ENCODE peak calls at places on chromosomes 12 and 14, in four cellular contexts. V is K562, H is HepG2, I is GM12878. M is an unnamed sample.

GRCh38 chr14:105867961-105868599 is 341.7 kb downstream of the TMEM121 start:
- DNase-seq in V (no peak), I (no peak), H (no peak), M (no peak)

GRCh38 chr12:96047621-96048211 is 12.3 kb upstream of the LTA4H start:
- DNase-seq in V (peak), H (peak), I (peak), M (no peak)

GRCh38 chr14:92844220-92844619 is 50.1 kb downstream of the GOLGA5 start:
- DNase-seq in H (no peak), V (no peak), I (peak), M (no peak)

GRCh38 chr12:82625523-82625922 is 61.2 kb upstream of the TMTC2 start:
- DNase-seq in I (no peak), H (no peak), V (no peak), M (no peak)

GRCh38 chr12:4240161-4240783 is 33.3 kb upstream of the CCND2 start:
- DNase-seq in I (no peak), H (no peak), V (no peak), M (no peak)

GRCh38 chr12:15629108-15629507 is 160.1 kb downstream of the EPS8 start:
- DNase-seq in V (no peak), I (peak), H (peak), M (no peak)

GRCh38 chr14:75648066-75648838 is 12.4 kb downstream of the ERG28 start:
- DNase-seq in V (no peak), H (peak), I (no peak), M (no peak)

GRCh38 chr12:15996948-15997347 is 85.8 kb downstream of the DERA start:
- DNase-seq in H (no peak), I (no peak), V (no peak), M (no peak)

GRCh38 chr12:5688226-5688625 is 256.3 kb downstream of the NTF3 start:
- DNase-seq in I (no peak), V (no peak), H (no peak), M (no peak)

GRCh38 chr14:33938131-33938949 is 12.5 kb downstream of the EGLN3 start:
- DNase-seq in V (peak), I (peak), H (peak), M (peak)

GRCh38 chr14:86296173-86296572 is 766.2 kb downstream of the FLRT2 start:
- DNase-seq in I (no peak), H (no peak), V (no peak), M (no peak)

DNA sequence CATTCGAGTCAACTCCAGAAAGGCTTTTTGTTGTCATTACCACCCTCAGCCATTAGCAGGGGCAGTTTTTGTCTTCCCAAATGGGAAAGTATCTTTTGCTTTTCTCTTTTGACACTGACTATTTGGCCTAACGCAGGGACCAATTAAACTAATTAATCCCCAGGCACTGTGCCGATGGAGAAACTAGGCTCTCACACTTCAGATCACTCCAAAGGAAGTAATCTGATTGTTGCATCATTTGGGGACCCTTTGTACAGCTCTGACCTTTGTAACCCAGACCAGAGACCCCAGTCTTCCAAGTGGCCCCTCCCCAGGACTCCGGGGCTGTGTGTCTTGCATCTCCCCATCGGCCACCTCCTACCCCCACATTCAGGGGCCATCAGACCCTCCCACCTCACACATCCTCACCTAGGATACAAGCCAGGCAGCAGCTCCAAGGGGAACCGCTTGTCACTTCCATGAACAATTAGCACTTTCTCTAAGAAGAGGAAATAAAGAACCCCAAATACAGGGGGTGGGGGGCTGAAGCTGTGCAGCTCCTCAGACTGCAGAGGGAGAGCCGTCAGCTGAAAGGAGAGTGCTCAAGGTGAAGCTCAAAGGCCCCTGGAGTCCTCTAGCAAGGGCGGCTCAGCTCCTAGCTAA is 64.4 kb upstream of the DIO3 start:
- DNase-seq in H (no peak), V (no peak), I (no peak), M (no peak)
- TF ChIP-seq TARDBP in H (no peak), V (no peak), I (no peak), M (no peak)

DNA sequence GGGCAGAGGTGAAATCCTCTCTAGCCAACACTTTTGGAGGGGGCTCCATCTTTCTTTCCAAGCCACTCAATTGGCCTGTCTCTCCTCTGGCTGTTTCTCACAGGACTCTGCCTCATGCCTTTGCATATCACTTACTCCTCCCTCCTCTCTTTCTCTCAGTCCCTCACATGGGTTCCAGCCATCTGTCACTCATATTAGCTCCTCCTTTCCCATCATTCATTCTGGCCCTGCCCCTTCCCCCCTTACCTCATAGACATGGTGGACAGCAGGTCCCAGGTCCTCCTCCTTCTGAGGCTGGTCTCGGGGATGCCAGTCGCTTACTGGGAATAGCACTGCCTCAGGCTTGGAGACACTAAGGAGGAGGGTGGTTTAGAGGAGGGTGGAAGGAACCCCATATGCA is 16.6 kb upstream of the ZNF385A start:
- DNase-seq in V (no peak), H (no peak), I (no peak), M (no peak)
- TF ChIP-seq TARDBP in V (no peak), H (no peak), I (no peak), M (no peak)

DNA sequence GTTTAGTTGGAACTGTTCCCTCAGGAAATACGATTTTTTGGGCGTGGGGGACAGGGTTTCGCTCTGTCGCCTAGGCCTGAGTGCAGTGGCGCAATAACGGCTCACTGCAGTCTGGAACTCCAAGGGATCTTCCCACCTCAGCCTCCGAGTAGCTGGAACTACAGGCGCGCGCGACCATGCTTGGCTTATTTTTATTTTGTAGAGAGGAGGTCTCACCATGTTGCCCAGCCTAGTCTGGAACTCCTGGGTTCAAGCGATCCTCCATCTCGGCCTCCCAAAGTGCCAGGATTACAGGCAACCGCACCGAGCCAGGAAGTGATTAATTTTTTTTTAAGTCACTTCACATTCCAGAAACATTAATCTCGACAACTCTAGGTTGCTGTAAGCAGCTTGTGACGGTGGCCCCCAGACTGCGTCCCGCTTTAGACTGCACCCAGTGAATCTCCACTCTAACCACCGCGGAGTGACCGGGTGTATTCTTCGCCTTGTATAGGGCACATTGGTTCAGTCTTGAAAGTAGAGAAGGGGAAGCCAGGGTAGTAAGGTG is 825 bp upstream of the MIS18BP1 start:
- DNase-seq in H (no peak), I (no peak), V (no peak), M (no peak)
- TF ChIP-seq TARDBP in H (no peak), I (no peak), V (no peak), M (no peak)

GRCh38 chr12:66960704-66961690 is 282.1 kb upstream of the GRIP1 start:
- DNase-seq in H (no peak), V (no peak), I (no peak), M (no peak)

GRCh38 chr12:66952668-66953067 is 273.8 kb upstream of the GRIP1 start:
- DNase-seq in H (no peak), I (no peak), V (no peak), M (no peak)

GRCh38 chr12:66959276-66959675 is 280.4 kb upstream of the GRIP1 start:
- DNase-seq in H (no peak), I (no peak), V (no peak), M (no peak)

DNA sequence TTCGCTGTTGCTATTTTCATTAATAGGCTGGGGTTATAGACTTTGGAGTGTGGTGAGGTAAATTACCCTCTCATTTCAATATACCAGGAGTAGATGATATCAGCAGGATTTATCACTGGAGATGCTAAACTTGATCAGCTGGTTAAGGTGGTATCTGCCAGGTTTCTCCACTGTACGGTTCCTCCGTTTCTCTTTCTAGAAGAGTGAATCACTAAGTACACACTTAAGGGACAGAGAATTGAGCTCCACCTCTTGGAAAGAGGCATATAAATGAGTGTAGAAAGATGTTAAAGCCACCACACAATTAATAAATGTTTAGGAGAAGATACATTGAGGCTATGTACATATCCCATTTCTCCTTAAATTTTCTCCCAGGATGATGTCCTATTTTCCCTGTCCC is 277.4 kb upstream of the GRIP1 start:
- DNase-seq in I (no peak), H (no peak), V (no peak), M (no peak)
- TF ChIP-seq TARDBP in I (no peak), H (no peak), V (no peak), M (no peak)

DNA sequence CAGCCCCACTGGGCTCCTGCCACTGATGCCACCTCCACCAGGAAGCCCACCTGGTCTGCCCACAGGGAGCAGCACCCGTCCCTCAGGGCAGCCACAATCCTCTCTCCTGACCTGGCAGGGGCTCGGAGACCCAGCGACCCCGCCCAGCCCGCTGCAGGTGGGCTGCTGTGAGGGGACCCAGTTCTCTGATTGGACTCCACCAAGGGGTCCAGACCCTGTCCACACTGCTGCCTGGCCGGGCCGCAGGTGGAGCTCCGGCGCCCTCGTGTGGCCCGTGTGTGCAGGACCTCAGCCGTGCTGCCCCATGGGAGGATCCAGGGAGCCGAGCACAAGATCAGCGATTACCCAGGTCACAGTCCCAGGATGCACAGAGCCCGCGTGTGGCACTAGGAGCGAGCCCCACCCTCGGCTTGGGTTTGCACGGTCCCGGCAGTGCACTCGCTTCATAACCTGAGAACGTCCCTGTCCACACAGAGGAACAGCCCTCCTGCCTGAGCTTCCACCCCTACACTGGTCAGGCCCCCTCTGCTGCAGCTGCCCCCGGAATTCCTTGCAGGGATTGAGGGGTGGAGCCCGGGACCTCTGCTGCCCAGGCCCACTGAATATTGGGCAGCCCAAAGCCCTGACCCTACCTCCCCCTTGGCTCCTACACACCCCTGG is 35.4 kb upstream of the TMEM179 start:
- DNase-seq in I (no peak), V (peak), H (peak), M (peak)
- TF ChIP-seq TARDBP in I (no peak), V (no peak), H (no peak), M (no peak)

GRCh38 chr12:113747048-113747447 is 219.1 kb downstream of the RBM19 start:
- DNase-seq in V (peak), I (no peak), H (no peak), M (peak)
- TF ChIP-seq TARDBP in V (no peak), I (no peak), H (no peak), M (no peak)